ENCODE peak calls at places on chromosomes 2 and 18, in four cellular contexts. D, Y, Z and S are unnamed samples. For H3K4me1 and H3K36me3, the result is how much of the 10 kb centered on the place peaks cover.

GRCh38 chr2:10469955-10470568 is 21.9 kb upstream of the ODC1 start:
- DNase-seq in D (peak), Y (no peak), Z (no peak), S (no peak)

GRCh38 chr2:68653538-68653982 is 10.2 kb downstream of the PROKR1 start:
- DNase-seq in D (peak), Y (peak), Z (no peak), S (no peak)

GRCh38 chr2:206558492-206558891 is 83.8 kb upstream of the FAM237A start:
- DNase-seq in D (no peak), Y (no peak), Z (no peak), S (no peak)

GRCh38 chr18:35888329-35888728 is 84.2 kb upstream of the RMP24 start:
- DNase-seq in D (no peak), Y (no peak), Z (no peak), S (no peak)

GRCh38 chr2:177344316-177344715 is 48.3 kb upstream of the AGPS start:
- DNase-seq in D (no peak), Y (no peak), Z (no peak), S (no peak)

GRCh38 chr2:54906711-54907110 is 143.5 kb downstream of the RTN4 start:
- DNase-seq in D (no peak), Y (no peak), Z (no peak), S (no peak)

GRCh38 chr2:38672445-38673364 is 6.8 kb downstream of the GALM start:
- DNase-seq in D (no peak), Y (no peak), Z (no peak), S (no peak)

GRCh38 chr2:105103481-105103880 is 65.6 kb downstream of the MRPS9 start:
- DNase-seq in D (no peak), Y (no peak), Z (no peak), S (no peak)

GRCh38 chr2:126700073-126700581 is 44.2 kb downstream of the GYPC start:
- DNase-seq in D (no peak), Y (no peak), Z (no peak), S (no peak)

GRCh38 chr18:35971661-35972196 is 750 bp upstream of the RMP24 start:
- DNase-seq in D (no peak), Y (no peak), Z (no peak), S (no peak)

GRCh38 chr2:36967236-36967876 is 1.0 kb upstream of the STRN start:
- DNase-seq in D (peak), Y (no peak), Z (no peak), S (no peak)

GRCh38 chr2:102304268-102304667 is 7.1 kb upstream of the IL1RL1 start:
- DNase-seq in D (no peak), Y (no peak), Z (no peak), S (no peak)

GRCh38 chr2:2324119-2324518 is 7.0 kb downstream of the MYT1L start:
- DNase-seq in D (no peak), Y (no peak), Z (no peak), S (no peak)

GRCh38 chr2:96819101-96819875 is 3.2 kb downstream of the CNNM3 start:
- DNase-seq in D (peak), Y (no peak), Z (peak), S (peak)

GRCh38 chr2:2026252-2026831 is 282.0 kb upstream of the PXDN start:
- DNase-seq in D (no peak), Y (no peak), Z (no peak), S (no peak)

GRCh38 chr2:239600194-239600593 is 199.4 kb upstream of the HDAC4 start:
- DNase-seq in D (peak), Y (peak), Z (peak), S (no peak)

GRCh38 chr2:65686928-65687521 is 254.6 kb upstream of the SPRED2 start:
- DNase-seq in D (no peak), Y (no peak), Z (no peak), S (no peak)

GRCh38 chr2:64620661-64621060 is 33.1 kb downstream of the SERTAD2 start:
- DNase-seq in D (no peak), Y (no peak), Z (no peak), S (no peak)

GRCh38 chr2:162301151-162301804 is 17.2 kb downstream of the IFIH1 start:
- DNase-seq in D (peak), Y (no peak), Z (no peak), S (peak)

GRCh38 chr2:73998933-73999332 is 14.2 kb downstream of the TET3 start:
- DNase-seq in D (no peak), Y (no peak), Z (no peak), S (no peak)

GRCh38 chr18:46260879-46261143 is 156.6 kb downstream of the HAUS1 start:
- DNase-seq in D (no peak), Y (no peak), Z (no peak), S (no peak)

GRCh38 chr2:68879296-68879695 is 8.1 kb upstream of the BMP10 start:
- DNase-seq in D (no peak), Y (no peak), Z (no peak), S (no peak)

GRCh38 chr2:30239308-30240161 is 8.2 kb downstream of the LBH start:
- DNase-seq in D (peak), Y (peak), Z (peak), S (peak)
- H3K4me1 ChIP-seq in D (under half), Y (under half), Z (under half), S (under half)

GRCh38 chr2:27690052-27690451 is 26.4 kb downstream of the SLC4A1AP start:
- DNase-seq in D (no peak), Y (no peak), Z (no peak), S (no peak)
- H3K36me3 ChIP-seq in D (half or more), Y (under half), Z (under half), S (under half)

DNA sequence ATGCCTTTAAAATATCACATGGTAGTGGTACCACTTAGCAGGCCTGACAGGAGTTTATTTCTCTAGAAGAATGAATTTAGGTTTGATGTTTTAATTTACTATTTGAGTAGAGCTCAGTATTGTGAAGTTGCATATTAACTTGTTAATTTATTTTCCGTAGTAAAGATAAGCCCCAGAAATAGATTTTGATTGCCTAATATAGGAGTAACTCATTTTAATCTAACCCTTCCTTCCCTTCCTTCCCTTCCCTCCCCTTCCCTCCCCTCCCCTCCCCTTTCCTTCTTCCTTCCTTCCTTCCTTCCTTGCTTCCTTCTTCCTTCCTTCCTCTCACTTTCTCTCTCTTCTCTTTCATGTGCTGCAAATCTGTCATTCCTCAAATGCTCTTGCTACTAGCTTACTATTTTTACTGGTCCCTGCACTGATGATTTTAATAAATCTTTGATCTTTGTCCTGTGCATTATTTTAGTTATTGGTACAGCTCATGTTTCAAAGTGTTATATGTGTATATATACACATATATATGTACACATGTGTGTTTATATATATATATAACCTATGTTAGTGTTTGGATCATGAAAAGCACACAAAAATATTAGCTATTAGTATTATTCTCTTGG is 862.6 kb upstream of the CNTNAP5 start:
- DNase-seq in D (no peak), Y (no peak), Z (no peak), S (no peak)
- H3K4me3 ChIP-seq in D (no peak), Y (no peak), Z (no peak), S (no peak)

GRCh38 chr18:3046216-3046808 is 33.4 kb upstream of the LPIN2 start:
- DNase-seq in D (no peak), Y (no peak), Z (no peak), S (no peak)

GRCh38 chr18:3051718-3052410 is 38.9 kb upstream of the LPIN2 start:
- DNase-seq in D (peak), Y (no peak), Z (peak), S (peak)

GRCh38 chr18:3044931-3045698 is 32.2 kb upstream of the LPIN2 start:
- DNase-seq in D (peak), Y (no peak), Z (peak), S (peak)

GRCh38 chr18:3048820-3049349 is 35.9 kb upstream of the LPIN2 start:
- DNase-seq in D (no peak), Y (no peak), Z (no peak), S (no peak)

DNA sequence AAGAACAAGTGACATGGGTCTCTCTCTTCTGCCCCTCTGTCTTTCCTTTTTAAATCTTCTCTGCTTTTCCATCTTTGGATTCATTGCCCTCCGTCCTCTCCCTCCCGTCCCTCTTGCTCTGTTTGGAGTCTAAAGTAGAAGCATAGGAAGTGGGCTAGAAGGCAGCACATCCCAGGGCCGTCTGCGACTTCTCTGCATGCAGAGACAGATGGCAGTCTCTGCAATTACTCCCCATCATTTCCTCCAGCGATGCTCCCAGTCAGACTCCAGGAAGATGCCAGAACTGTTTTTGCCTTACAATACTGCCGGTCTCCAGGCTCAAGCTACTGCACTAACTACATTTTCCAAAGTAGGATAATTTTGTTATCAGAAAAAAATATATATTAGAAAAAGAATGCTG is 35.2 kb upstream of the LPIN2 start:
- DNase-seq in D (no peak), Y (no peak), Z (peak), S (no peak)
- H3K4me1 ChIP-seq in D (under half), Y (under half), Z (under half), S (under half)

GRCh38 chr2:237758165-237758564 is 40.4 kb upstream of the RBM44 start:
- DNase-seq in D (no peak), Y (no peak), Z (no peak), S (no peak)
- H3K36me3 ChIP-seq in D (half or more), Y (half or more), Z (under half), S (under half)

DNA sequence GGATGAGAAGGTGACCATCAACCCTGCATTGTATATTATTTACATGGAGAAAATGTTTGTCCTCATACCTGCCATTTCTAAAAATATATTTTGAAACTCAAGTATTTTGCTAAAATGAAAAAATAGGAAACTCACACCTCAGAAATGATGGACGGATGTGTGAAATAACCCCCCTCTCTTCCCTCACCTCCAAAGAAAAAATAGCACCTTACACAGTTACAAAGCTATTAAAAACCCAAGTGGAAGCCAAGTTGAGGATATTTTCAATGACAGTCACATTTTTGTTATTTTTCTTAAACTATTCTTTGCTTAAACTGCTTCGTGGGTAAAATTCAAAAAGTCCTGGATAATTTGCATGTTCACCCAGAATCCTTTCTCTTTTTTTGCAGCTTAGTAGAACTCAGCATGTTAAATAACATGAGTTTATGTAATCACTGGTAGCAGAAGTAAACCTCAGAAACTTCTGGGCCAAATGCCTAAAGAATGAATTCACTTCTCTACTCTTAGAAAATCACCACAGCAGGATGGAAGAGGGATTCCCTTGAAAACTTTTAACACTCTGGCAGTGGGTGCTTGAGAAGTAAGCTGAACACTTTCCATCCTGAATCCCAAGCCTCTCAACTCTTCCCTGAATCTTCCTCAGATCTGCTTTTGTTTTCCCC is 768 bp downstream of the DSC1 start:
- DNase-seq in D (no peak), Y (no peak), Z (no peak), S (no peak)
- H3K4me3 ChIP-seq in D (no peak), Y (no peak), Z (no peak), S (no peak)

DNA sequence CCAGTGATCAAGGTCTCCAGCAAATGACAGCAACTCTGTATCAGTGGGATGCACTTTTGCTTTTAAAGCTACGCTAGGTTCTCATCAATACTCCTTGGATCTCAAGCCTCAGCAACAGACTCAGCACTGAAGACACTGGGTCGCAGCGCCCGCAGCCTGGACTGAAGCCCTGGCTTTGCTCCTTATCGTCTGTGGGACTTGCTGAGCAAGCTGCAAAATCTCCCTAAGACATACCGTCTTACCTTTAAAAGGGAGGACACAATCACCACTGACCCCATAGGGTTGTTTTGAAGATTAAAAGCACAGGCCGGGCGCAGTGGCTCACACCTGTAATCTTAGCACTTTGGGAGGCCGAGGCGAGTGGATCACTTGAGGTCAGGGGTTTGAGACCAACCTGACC is 8.1 kb downstream of the CYB5A start:
- DNase-seq in D (no peak), Y (no peak), Z (no peak), S (no peak)
- H3K4me1 ChIP-seq in D (under half), Y (under half), Z (under half), S (under half)

DNA sequence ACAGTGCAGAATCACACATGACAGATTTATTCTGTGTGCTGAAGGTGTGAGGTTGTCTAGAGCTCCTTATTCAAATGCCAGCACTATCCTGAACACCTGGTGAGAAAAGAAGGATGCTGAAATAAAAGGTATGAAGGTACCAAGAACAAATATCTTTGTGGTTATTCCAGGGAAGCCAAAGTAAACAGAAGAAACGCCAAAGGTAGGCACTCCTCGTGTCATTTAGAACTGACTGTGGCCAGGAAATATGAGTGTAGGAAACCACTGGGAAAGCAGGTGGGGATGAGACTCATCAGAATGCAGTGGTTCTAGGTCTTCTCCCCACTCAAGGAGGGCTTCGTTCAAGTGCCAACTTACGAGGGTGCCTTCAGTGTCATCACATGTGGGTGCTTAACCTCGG is 80.8 kb downstream of the KIF5C start:
- DNase-seq in D (no peak), Y (no peak), Z (no peak), S (no peak)
- H3K36me3 ChIP-seq in D (under half), Y (under half), Z (under half), S (under half)